ENCODE peak calls at places on chromosome 16, in four cellular contexts. U is HepG2, A is A549, B is endothelial cell of umbilical vein. C is an unnamed sample.
A peak's percentile ranks its signal among the peaks of the same experiment; 100 is the strongest.

GRCh38 chr16:84481051-84481735 is 23.3 kb downstream of the MEAK7 start:
- DNase-seq in B (no peak), A (no peak), U (no peak), C (no peak)

GRCh38 chr16:1276580-1276878 is 20.7 kb downstream of the TPSD1 start:
- DNase-seq in B (no peak), A (no peak), U (no peak), C (no peak)

GRCh38 chr16:4660454-4661007 is 32.8 kb upstream of the NUDT16L1 start:
- DNase-seq in A (no peak), B (peak; percentile 19), U (peak; percentile 84), C (no peak)

GRCh38 chr16:47069841-47070584 is 73.7 kb downstream of the NETO2 start:
- DNase-seq in A (no peak), B (no peak), U (no peak), C (no peak)

GRCh38 chr16:73304008-73304814 is 256.3 kb upstream of the ZFHX3 start:
- DNase-seq in A (no peak), U (no peak), B (no peak), C (no peak)

GRCh38 chr16:62225675-62226074 is 189.4 kb upstream of the CDH8 start:
- DNase-seq in U (peak; percentile 76), B (no peak), A (peak; percentile 3), C (peak; percentile 90)

GRCh38 chr16:86755571-86756006 is 177.2 kb downstream of the FOXL1 start:
- DNase-seq in U (no peak), B (peak; percentile 26), A (no peak), C (no peak)

GRCh38 chr16:88368036-88368435 is 14.7 kb upstream of the ZNF469 start:
- DNase-seq in A (no peak), B (peak; percentile 29), U (no peak), C (no peak)

GRCh38 chr16:86062271-86062965 is 163.5 kb downstream of the IRF8 start:
- DNase-seq in B (no peak), U (no peak), A (no peak), C (no peak)

GRCh38 chr16:68969338-68969737 is 126.0 kb downstream of the TANGO6 start:
- DNase-seq in A (no peak), B (peak; percentile 52), U (no peak), C (no peak)

GRCh38 chr16:72109300-72109699 is 15.7 kb downstream of the DHX38 start:
- DNase-seq in B (no peak), U (no peak), A (no peak), C (no peak)

GRCh38 chr16:89827383-89828198 is 684 bp upstream of the SPIRE2 start:
- DNase-seq in A (peak; percentile 40), U (peak; percentile 79), B (peak; percentile 18), C (peak; percentile 59)

GRCh38 chr16:799948-800833 is at the start of gene GNG13:
- DNase-seq in A (no peak), B (no peak), U (no peak), C (no peak)

GRCh38 chr16:3274947-3275346 is 8.3 kb upstream of the ZNF263 start:
- DNase-seq in U (no peak), A (no peak), B (no peak), C (no peak)

GRCh38 chr16:57564571-57565270 is 22.3 kb downstream of the ADGRG5 start:
- DNase-seq in U (no peak), B (no peak), A (no peak), C (peak; percentile 26)

GRCh38 chr16:16141141-16141540 is 82.2 kb downstream of the ABCC6 start:
- DNase-seq in A (no peak), U (no peak), B (no peak), C (no peak)

GRCh38 chr16:16144416-16144815 is 78.9 kb downstream of the ABCC6 start:
- DNase-seq in U (no peak), A (no peak), B (no peak), C (no peak)

GRCh38 chr16:16143941-16144340 is 79.4 kb downstream of the ABCC6 start:
- DNase-seq in A (no peak), B (no peak), U (no peak), C (no peak)

GRCh38 chr16:16141784-16142396 is 81.4 kb downstream of the ABCC6 start:
- DNase-seq in A (no peak), U (no peak), B (no peak), C (no peak)

DNA sequence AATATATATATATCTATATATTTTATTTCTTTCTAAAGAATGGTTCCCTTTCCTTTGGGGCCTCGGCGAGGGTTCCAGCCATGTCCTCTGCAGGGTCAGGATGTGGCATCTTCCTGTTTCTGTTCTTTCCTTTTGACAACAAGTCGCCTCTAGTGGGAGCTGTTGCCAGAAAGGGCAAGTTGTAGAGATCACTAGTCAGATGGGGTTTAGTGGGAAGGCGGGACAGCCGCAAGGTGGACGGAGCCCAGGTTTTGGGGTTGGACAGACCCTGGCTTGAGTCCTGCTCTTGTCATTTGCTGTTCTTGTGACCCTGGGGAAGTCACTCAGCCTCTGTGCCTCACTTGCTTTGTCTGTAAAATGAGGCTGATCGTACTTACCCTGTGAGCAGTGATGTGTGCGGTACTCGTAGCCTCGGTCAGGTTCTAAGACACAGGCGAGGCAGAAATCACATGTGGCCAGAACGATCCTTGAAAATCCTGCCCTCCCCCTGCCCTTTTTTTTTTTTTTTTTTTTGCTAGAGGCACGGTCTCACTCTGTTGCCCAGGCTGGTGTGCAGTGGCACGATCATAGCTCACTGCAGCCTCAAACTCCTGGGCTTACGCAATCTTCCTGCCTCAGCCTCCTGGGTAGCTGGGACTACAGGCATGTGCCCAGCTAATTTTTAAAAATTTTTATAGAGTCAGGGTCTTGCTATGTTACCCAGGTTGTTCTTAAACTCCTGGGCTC is 80.1 kb downstream of the ABCC6 start:
- DNase-seq in A (peak; percentile 69), U (peak; percentile 65), B (no peak), C (peak; percentile 68)
- TF ChIP-seq CTCF in A (peak; percentile 41), U (peak; percentile 72), B (peak; percentile 14), C (peak; percentile 62)

GRCh38 chr16:6728381-6728780 is 604.3 kb upstream of the RBFOX1 start:
- DNase-seq in A (no peak), U (no peak), B (no peak), C (no peak)

GRCh38 chr16:6726621-6727020 is 606.0 kb upstream of the RBFOX1 start:
- DNase-seq in U (no peak), A (no peak), B (no peak), C (no peak)

GRCh38 chr16:6722786-6723185 is 609.9 kb upstream of the RBFOX1 start:
- DNase-seq in A (no peak), B (no peak), U (no peak), C (no peak)

GRCh38 chr16:6725634-6726331 is 606.9 kb upstream of the RBFOX1 start:
- DNase-seq in B (no peak), A (no peak), U (no peak), C (peak; percentile 12)
- TF ChIP-seq MYC in B (no peak), A (no peak), U (no peak), C (no peak)

DNA sequence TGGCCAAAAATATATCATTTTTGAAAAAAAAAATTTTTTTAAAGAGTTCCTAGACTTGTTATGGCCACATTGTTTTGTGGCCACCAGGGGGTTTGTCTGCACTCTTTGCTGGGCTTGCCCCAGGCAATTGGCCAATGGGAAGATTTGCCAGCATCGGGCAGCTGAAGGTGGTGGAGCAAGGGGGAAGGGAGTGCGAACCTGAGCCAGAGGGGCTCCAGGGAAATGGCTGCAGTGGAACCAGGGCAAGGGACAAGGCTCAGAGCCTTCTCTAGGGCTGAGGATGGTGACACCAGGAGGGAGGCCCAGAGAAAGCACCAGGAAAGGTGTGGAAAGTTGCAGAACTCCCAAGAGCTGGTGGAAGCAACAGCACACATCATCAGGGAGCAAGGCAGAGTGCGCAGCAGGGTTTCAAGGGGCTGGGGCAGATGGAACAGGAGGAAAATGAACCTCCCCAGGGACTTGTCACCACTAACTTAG is 15.5 kb upstream of the CMIP start:
- DNase-seq in A (no peak), B (peak; percentile 70), U (peak; percentile 76), C (peak; percentile 65)
- TF ChIP-seq CTCF in A (peak; percentile 39), B (peak; percentile 49), U (peak; percentile 72), C (peak; percentile 53)

GRCh38 chr16:59699786-59700185 is 965.7 kb upstream of the GOT2 start:
- DNase-seq in B (no peak), A (no peak), U (no peak), C (no peak)

GRCh38 chr16:59696495-59696894 is 962.4 kb upstream of the GOT2 start:
- DNase-seq in A (no peak), U (no peak), B (no peak), C (no peak)

GRCh38 chr16:59698341-59698979 is 964.3 kb upstream of the GOT2 start:
- DNase-seq in U (no peak), B (peak; percentile 6), A (no peak), C (peak; percentile 1)

GRCh38 chr16:59697236-59697635 is 963.1 kb upstream of the GOT2 start:
- DNase-seq in U (no peak), A (no peak), B (no peak), C (no peak)

DNA sequence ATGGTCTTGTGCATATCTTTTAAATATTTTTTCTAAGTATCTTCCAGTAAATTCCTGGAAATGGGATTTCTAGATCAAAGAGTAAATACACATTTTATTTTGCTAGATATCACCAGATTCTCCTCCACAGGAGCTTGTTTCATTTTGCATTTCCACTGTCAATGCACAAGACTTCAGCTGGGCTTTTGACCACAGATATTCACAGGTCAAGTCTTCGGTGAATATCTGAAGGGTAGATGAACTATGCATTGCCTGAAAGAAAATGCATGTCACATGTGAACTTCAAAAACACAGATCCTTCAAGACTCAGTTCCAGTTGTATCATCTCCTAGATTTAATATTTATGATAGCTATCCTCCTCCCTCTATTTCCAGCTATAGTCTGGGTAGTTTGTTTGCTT is 963.6 kb upstream of the GOT2 start:
- DNase-seq in U (no peak), B (no peak), A (no peak), C (no peak)
- TF ChIP-seq MYC in U (no peak), B (no peak), A (no peak), C (no peak)

GRCh38 chr16:24995469-24995868 is 19.7 kb downstream of the ARHGAP17 start:
- DNase-seq in B (no peak), U (no peak), A (no peak), C (no peak)
- TF ChIP-seq CTCF in B (no peak), U (peak; percentile 44), A (no peak), C (no peak)

DNA sequence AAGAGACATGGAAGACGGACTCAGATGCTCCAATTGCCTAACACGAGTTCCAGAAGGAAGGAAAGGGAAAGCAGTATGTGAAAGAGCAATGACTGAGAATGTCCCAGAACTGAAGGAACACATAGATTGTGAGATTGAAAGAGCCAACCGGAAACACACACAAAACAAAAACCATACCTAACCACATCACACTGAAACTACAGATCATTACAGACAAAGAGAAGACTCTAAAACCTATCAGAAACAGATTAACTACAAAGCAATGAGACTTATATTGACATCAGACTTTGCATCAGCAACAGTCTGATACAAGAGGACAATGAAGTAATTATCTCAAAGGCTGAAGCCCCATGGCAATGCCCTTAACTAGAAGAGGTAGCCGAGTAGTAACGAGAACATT is 45.6 kb upstream of the CLEC18B start:
- DNase-seq in U (no peak), A (no peak), B (no peak), C (no peak)
- TF ChIP-seq MYC in U (no peak), A (no peak), B (no peak), C (no peak)

DNA sequence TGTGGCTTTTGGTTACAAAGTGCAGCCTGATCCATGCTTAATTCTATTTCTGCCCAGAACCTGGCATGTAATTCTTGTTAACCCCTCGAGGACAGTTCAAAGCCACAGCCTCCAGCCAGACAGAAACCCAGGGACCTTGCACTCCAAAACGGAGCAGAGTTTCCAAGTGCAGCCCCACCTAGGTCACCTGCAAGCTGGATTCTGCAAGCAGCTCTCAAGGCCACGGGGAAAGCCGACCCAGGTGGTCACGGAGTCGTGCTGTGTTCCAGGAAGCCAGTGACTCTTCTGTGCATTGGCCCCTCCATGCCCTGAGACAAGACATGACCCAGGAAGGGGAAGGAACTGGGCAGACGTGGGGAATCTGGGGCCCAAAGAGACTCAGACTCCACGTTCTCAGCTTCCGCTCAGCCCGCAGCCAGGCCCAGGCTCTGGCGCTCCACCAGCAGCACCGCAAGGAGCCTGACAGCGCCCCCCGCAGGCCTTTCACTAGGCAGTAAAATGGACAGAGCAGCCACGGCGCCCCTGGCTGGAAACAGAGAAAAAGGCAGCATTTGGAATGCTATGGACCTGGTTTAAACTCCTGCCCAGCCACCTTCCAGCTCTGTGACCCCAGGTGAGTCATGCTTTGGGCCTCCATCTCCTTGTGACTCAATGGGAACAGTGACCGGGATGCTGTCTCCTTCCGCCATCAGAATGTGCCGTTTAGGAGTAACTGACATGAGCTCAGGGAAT is 27.3 kb upstream of the GSG1L start:
- DNase-seq in B (no peak), U (no peak), A (no peak), C (no peak)
- TF ChIP-seq CTCF in B (peak; percentile 25), U (peak; percentile 29), A (no peak), C (no peak)

C was measured in NB4.